ENCODE peak calls at places on chromosomes 6 and 20, in eight cellular contexts. W is GM20000; N is NCI-H1092; E is GOT3; P is stimulated activated CD8-positive, alpha-beta memory T cell treated with anti-CD3 and anti-CD28 coated beads, Interleukin-4, amount 100 ng/mL, for 1 hour; T is neural crest cell; R is fibroblast of the conjunctiva; Y is AG10803. C is an unnamed sample.

GRCh38 chr6:7241160-7241559 is 71.8 kb downstream of the SSR1 start:
- DNase-seq in W (no peak), N (no peak), E (no peak), P (no peak), T (no peak), R (no peak), Y (no peak), C (no peak)

GRCh38 chr6:32968770-32969684 is 633 bp downstream of the BRD2 start:
- DNase-seq in W (peak), N (peak), E (peak), P (no peak), T (peak), R (peak), Y (peak), C (no peak)

GRCh38 chr20:59031326-59032022 is 661 bp downstream of the ATP5F1E start:
- DNase-seq in W (no peak), N (no peak), E (no peak), P (no peak), T (no peak), R (no peak), Y (no peak), C (no peak)

GRCh38 chr20:8357703-8358102 is 225.6 kb downstream of the PLCB1 start:
- DNase-seq in W (no peak), N (no peak), E (no peak), P (no peak), T (no peak), R (no peak), Y (no peak), C (no peak)

GRCh38 chr6:46948699-46949098 is 27.0 kb upstream of the ADGRF5 start:
- DNase-seq in W (no peak), N (no peak), E (no peak), P (no peak), T (no peak), R (no peak), Y (no peak), C (no peak)

GRCh38 chr6:33863723-33864440 is 60.1 kb upstream of the MLN start:
- DNase-seq in W (no peak), N (no peak), E (no peak), P (no peak), T (no peak), R (no peak), Y (no peak), C (no peak)

GRCh38 chr6:154510144-154510905 is at the start of gene CNKSR3:
- DNase-seq in W (peak), N (peak), E (peak), P (no peak), T (peak), R (peak), Y (peak), C (no peak)

GRCh38 chr20:41160686-41161085 is 23.3 kb downstream of the PLCG1 start:
- DNase-seq in W (no peak), N (no peak), E (no peak), P (no peak), T (no peak), R (no peak), Y (no peak), C (no peak)

GRCh38 chr20:42095221-42095620 is 477.0 kb upstream of the CHD6 start:
- DNase-seq in W (no peak), N (no peak), E (no peak), P (no peak), T (no peak), R (no peak), Y (no peak), C (no peak)

GRCh38 chr6:10837009-10837691 is 1.2 kb downstream of the MAK start:
- DNase-seq in W (peak), N (no peak), E (no peak), P (no peak), T (peak), R (no peak), Y (no peak), C (no peak)

GRCh38 chr6:3088446-3088845 is 20.2 kb downstream of the RIPK1 start:
- DNase-seq in W (no peak), N (no peak), E (no peak), P (no peak), T (no peak), R (no peak), Y (peak), C (no peak)

GRCh38 chr20:57656821-57657536 is 36.8 kb upstream of the ZBP1 start:
- DNase-seq in W (no peak), N (no peak), E (no peak), P (no peak), T (no peak), R (no peak), Y (no peak), C (no peak)

GRCh38 chr6:136607932-136608772 is 57.9 kb upstream of the MAP7 start:
- DNase-seq in W (peak), N (no peak), E (peak), P (peak), T (peak), R (no peak), Y (peak), C (peak)

GRCh38 chr20:34744847-34745246 is 40.7 kb downstream of the TP53INP2 start:
- DNase-seq in W (no peak), N (no peak), E (no peak), P (no peak), T (no peak), R (no peak), Y (no peak), C (no peak)

GRCh38 chr6:111031151-111031550 is 49.3 kb downstream of the RPF2 start:
- DNase-seq in W (no peak), N (no peak), E (no peak), P (no peak), T (no peak), R (no peak), Y (no peak), C (no peak)

GRCh38 chr20:40506567-40506966 is 182.5 kb downstream of the MAFB start:
- DNase-seq in W (no peak), N (no peak), E (peak), P (no peak), T (no peak), R (peak), Y (peak), C (peak)

GRCh38 chr6:106527979-106528378 is 101.3 kb downstream of the RTN4IP1 start:
- DNase-seq in W (no peak), N (no peak), E (no peak), P (no peak), T (no peak), R (peak), Y (peak), C (no peak)

GRCh38 chr20:36061754-36062153 is 92.8 kb upstream of the EPB41L1 start:
- DNase-seq in W (no peak), N (no peak), E (no peak), P (no peak), T (no peak), R (peak), Y (peak), C (no peak)

GRCh38 chr20:13455713-13456112 is 183.0 kb downstream of the TASP1 start:
- DNase-seq in W (no peak), N (no peak), E (no peak), P (no peak), T (no peak), R (peak), Y (peak), C (no peak)

GRCh38 chr20:1108437-1108920 is 9.9 kb upstream of the PSMF1 start:
- DNase-seq in W (peak), N (peak), E (no peak), P (peak), T (peak), R (peak), Y (peak), C (no peak)

GRCh38 chr6:150928882-150929281 is 63.4 kb downstream of the MTHFD1L start:
- DNase-seq in W (peak), N (no peak), E (no peak), P (no peak), T (no peak), R (no peak), Y (no peak), C (no peak)

GRCh38 chr6:170446841-170447560 is 106.1 kb downstream of the PSMB1 start:
- DNase-seq in W (no peak), N (no peak), E (no peak), P (no peak), T (no peak), R (no peak), Y (no peak), C (no peak)

GRCh38 chr6:81818778-81819491 is 66.5 kb upstream of the TENT5A start:
- DNase-seq in W (no peak), N (no peak), E (no peak), P (no peak), T (no peak), R (no peak), Y (no peak), C (no peak)

GRCh38 chr6:146741609-146742008 is 142.8 kb downstream of the ADGB start:
- DNase-seq in W (no peak), N (no peak), E (no peak), P (no peak), T (no peak), R (no peak), Y (no peak), C (no peak)

GRCh38 chr6:42259841-42260395 is 42.3 kb upstream of the MRPS10 start:
- DNase-seq in W (no peak), N (no peak), E (no peak), P (no peak), T (no peak), R (no peak), Y (peak), C (no peak)

GRCh38 chr6:49606696-49607390 is 29.8 kb downstream of the RHAG start:
- DNase-seq in W (peak), N (peak), E (no peak), P (no peak), T (peak), R (peak), Y (peak), C (no peak)

GRCh38 chr20:44582321-44583025 is at the start of gene PKIG:
- DNase-seq in W (no peak), N (no peak), E (no peak), P (no peak), T (no peak), R (peak), Y (peak), C (no peak)